ENCODE peak calls at places on chromosome 6, in seven cellular contexts. D, F, V, X, T, W and Z are unnamed samples.

GRCh38 chr6:22248513-22249308 is 48.1 kb downstream of the PRL start:
- DNase-seq in D (no peak), X (no peak), W (peak), T (no peak), F (no peak), V (peak), Z (peak)

GRCh38 chr6:143286280-143286795 is 164.2 kb downstream of the ADAT2 start:
- DNase-seq in W (no peak), F (no peak), D (no peak), X (no peak), V (no peak), T (no peak), Z (peak)

GRCh38 chr6:117555262-117555849 is 47.0 kb downstream of the GOPC start:
- DNase-seq in X (no peak), D (no peak), T (no peak), F (no peak), V (peak), W (no peak), Z (no peak)

GRCh38 chr6:143805832-143806281 is 37.3 kb upstream of the LTV1 start:
- DNase-seq in X (no peak), F (no peak), T (no peak), W (peak), V (no peak), D (no peak), Z (peak)

GRCh38 chr6:20642441-20642840 is 108.2 kb downstream of the CDKAL1 start:
- DNase-seq in T (no peak), D (no peak), F (no peak), W (no peak), V (no peak), X (no peak), Z (no peak)

GRCh38 chr6:108132863-108133262 is 33.0 kb upstream of the NR2E1 start:
- DNase-seq in F (no peak), X (no peak), W (no peak), D (no peak), V (no peak), T (no peak), Z (no peak)

GRCh38 chr6:13454286-13455221 is 32.8 kb downstream of the GFOD1 start:
- DNase-seq in W (peak), V (no peak), D (no peak), T (no peak), X (no peak), F (no peak), Z (peak)

GRCh38 chr6:7114744-7115451 is 7.1 kb downstream of the RREB1 start:
- DNase-seq in V (no peak), F (no peak), D (no peak), W (no peak), T (no peak), X (no peak), Z (no peak)

GRCh38 chr6:101932704-101933103 is 539.2 kb downstream of the GRIK2 start:
- DNase-seq in W (no peak), F (no peak), D (no peak), T (no peak), V (no peak), X (no peak), Z (no peak)

GRCh38 chr6:138824482-138825134 is 28.7 kb downstream of the ECT2L start:
- DNase-seq in V (peak), T (no peak), D (no peak), W (no peak), F (no peak), X (no peak), Z (peak)

GRCh38 chr6:2020909-2021308 is 224.5 kb downstream of the GMDS start:
- DNase-seq in D (no peak), X (no peak), W (no peak), T (no peak), F (no peak), V (peak), Z (peak)

GRCh38 chr6:116289876-116290275 is 10.1 kb upstream of the TSPYL1 start:
- DNase-seq in T (no peak), D (no peak), V (no peak), X (no peak), W (no peak), F (no peak), Z (no peak)

GRCh38 chr6:155171747-155172191 is 92.0 kb upstream of the CLDN20 start:
- DNase-seq in W (peak), D (no peak), V (no peak), X (no peak), F (no peak), T (no peak), Z (peak)

GRCh38 chr6:87817226-87817625 is 115.2 kb upstream of the AKIRIN2 start:
- DNase-seq in T (no peak), W (no peak), X (no peak), V (no peak), D (no peak), F (no peak), Z (no peak)

GRCh38 chr6:132804251-132804650 is 5.8 kb upstream of the SLC18B1 start:
- DNase-seq in F (no peak), X (no peak), W (no peak), V (no peak), T (no peak), D (no peak), Z (no peak)

GRCh38 chr6:35514587-35514986 is 1.9 kb upstream of the TULP1 start:
- DNase-seq in F (no peak), W (no peak), V (no peak), D (no peak), X (no peak), T (no peak), Z (no peak)

GRCh38 chr6:28004350-28005123 is 47.5 kb downstream of the OR2B6 start:
- DNase-seq in T (no peak), W (no peak), X (no peak), V (no peak), F (no peak), D (no peak), Z (no peak)

GRCh38 chr6:150444308-150444707 is 75.5 kb downstream of the IYD start:
- DNase-seq in X (no peak), W (no peak), V (no peak), F (no peak), D (no peak), T (no peak), Z (no peak)

GRCh38 chr6:73691512-73691911 is 4.5 kb upstream of the CD109 start:
- DNase-seq in W (peak), V (no peak), D (no peak), T (no peak), X (no peak), F (no peak), Z (peak)

GRCh38 chr6:5763407-5763806 is 243.3 kb downstream of the NRN1 start:
- DNase-seq in F (no peak), W (peak), V (no peak), T (no peak), X (no peak), D (no peak), Z (peak)

GRCh38 chr6:90187437-90188049 is 109.1 kb downstream of the BACH2 start:
- DNase-seq in X (no peak), V (no peak), F (no peak), T (no peak), D (no peak), W (peak), Z (no peak)

GRCh38 chr6:106098383-106099234 is 12.5 kb downstream of the PRDM1 start:
- DNase-seq in X (peak), F (no peak), D (no peak), W (peak), V (peak), T (no peak), Z (peak)

GRCh38 chr6:135270676-135271536 is 89.8 kb downstream of the MYB start:
- DNase-seq in W (no peak), D (no peak), F (peak), X (no peak), T (peak), V (peak), Z (no peak)

GRCh38 chr6:166586424-166587156 is at the start of gene RAMACL:
- DNase-seq in X (no peak), D (no peak), T (peak), V (peak), F (no peak), W (no peak), Z (no peak)

GRCh38 chr6:50976907-50977306 is 158.2 kb downstream of the TFAP2B start:
- DNase-seq in F (no peak), T (no peak), D (no peak), V (no peak), X (no peak), W (no peak), Z (no peak)

GRCh38 chr6:129766959-129767728 is 57.2 kb upstream of the ARHGAP18 start:
- DNase-seq in T (peak), D (peak), X (peak), F (no peak), V (peak), W (peak), Z (peak)

GRCh38 chr6:123458218-123458617 is 178.5 kb downstream of the TRDN start:
- DNase-seq in W (no peak), V (no peak), T (no peak), F (no peak), X (no peak), D (no peak), Z (no peak)

GRCh38 chr6:142631517-142632385 is 313.2 kb downstream of the HIVEP2 start:
- DNase-seq in X (no peak), F (no peak), D (no peak), T (no peak), W (no peak), V (no peak), Z (no peak)

GRCh38 chr6:43298565-43299337 is 691 bp downstream of the SLC22A7 start:
- DNase-seq in X (no peak), W (no peak), F (no peak), V (no peak), T (no peak), D (no peak), Z (no peak)

GRCh38 chr6:136607932-136608772 is 57.9 kb upstream of the MAP7 start:
- DNase-seq in F (no peak), D (peak), T (peak), V (peak), W (peak), X (peak), Z (peak)

DNA sequence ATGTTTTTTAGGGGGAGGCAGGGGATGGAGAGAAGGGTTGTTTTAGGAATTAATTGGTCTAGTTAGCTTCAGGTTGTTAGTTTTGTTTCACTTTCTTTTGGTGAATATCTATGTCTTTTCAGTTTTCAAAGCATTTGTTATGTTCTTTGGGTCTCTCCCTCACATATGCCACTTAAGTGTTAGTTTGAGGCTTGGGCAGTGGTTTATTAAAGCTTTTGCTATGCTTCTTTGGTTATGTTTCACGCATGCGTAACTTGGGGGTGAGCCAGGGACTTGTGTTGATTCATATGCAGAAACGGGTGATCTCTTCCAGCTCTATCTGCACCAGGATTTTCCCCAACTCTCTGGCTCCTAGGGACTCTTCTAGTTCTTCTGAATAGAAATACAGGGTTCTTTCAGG is 11.4 kb upstream of the MMS22L start:
- DNase-seq in F (no peak), D (no peak), V (no peak), T (no peak), W (no peak), X (no peak), Z (peak)
- H2BK5ac ChIP-seq in F (no peak), D (no peak), V (no peak), T (no peak), W (no peak), X (no peak), Z (no peak)

GRCh38 chr6:4153514-4153985 is 18.2 kb upstream of the ECI2 start:
- DNase-seq in W (no peak), T (no peak), D (no peak), V (no peak), X (no peak), F (no peak), Z (no peak)
- H2BK5ac ChIP-seq in W (no peak), T (no peak), D (no peak), V (no peak), X (no peak), F (no peak), Z (no peak)

DNA sequence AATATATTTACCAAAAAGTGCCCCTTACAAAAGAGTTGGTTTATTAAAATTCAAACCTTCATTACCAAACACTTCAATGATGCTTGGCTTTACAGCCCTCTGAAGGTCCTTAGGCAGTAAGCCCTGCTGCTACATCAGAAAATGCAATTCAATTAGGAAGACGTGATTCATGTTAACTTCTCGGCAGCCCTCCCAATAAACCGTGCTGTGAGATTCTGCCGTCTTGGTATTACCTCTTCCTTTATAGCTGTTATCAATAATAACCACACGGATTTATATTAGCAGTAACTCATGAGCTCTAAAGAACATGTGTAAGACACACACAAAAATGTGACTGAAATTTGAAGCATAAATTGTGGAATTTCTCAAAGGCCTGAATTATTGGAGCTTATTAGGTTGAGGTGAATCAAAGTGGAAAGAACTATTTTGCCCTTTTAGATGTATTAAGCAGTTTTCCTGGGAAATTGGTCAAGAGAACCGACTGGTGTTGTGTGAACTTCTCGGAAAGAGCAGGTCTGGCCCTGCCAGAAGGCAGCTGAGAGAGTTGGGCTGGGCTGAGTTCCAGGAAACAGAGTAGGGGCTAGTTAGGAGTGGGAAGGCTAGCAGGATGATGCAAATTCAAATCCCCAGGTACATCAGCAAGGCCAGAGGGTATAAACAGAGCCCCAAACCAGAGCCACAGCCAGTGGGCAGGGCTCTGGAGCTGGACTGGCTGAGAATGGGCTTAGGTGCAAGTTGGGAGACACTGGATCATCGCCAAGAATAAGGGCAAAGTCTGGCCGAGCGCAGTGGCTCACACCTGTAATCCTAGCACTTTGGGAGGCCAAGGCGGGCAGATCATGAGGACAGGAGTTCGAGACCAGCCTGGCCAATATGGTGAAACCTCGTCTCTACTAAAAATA is 33.1 kb downstream of the FGD2 start:
- DNase-seq in X (no peak), T (no peak), V (no peak), W (no peak), D (no peak), F (no peak), Z (peak)
- H2BK5ac ChIP-seq in X (no peak), T (no peak), V (no peak), W (no peak), D (no peak), F (no peak), Z (no peak)

GRCh38 chr6:147547369-147547902 is 38.9 kb downstream of the SAMD5 start:
- DNase-seq in W (no peak), F (no peak), X (no peak), D (no peak), T (no peak), V (no peak), Z (no peak)
- H2BK5ac ChIP-seq in W (no peak), F (no peak), X (no peak), D (no peak), T (no peak), V (no peak), Z (no peak)

GRCh38 chr6:24004062-24004461 is 122.0 kb upstream of the NRSN1 start:
- DNase-seq in V (no peak), T (no peak), D (no peak), X (no peak), W (peak), F (no peak), Z (no peak)
- H2BK5ac ChIP-seq in V (no peak), T (no peak), D (no peak), X (no peak), W (no peak), F (no peak), Z (no peak)

DNA sequence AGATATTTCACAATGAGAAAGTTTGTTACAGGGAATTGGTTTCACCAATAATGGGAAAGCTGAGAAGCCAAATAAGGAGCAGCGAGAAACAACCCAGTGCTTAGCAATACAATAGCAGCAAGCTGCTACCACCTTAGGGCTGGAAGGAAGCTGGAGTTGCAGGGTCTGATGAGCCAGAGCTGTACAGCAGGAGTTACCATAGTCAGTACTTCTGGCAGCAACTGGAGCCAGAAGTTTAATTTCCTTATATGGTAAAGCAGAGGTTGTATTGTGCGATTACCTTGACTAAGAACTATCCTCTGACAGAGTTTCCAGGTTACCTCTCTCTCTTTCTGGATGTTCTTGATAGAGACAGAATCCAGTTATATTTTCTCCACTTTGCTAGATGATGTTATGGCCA is 137.1 kb upstream of the OLIG3 start:
- DNase-seq in T (no peak), D (no peak), X (no peak), F (peak), W (no peak), V (peak), Z (no peak)
- H2BK5ac ChIP-seq in T (no peak), D (no peak), X (no peak), F (no peak), W (no peak), V (no peak), Z (no peak)